ENCODE peak calls at places on chromosomes 7 and 10, in eight cellular contexts. One of them, this sample, is unnamed.

GRCh38 chr7:115471891-115472290 is 550.0 kb downstream of the MDFIC start:
- DNase-seq in dorsolateral prefrontal cortex: no peak
- DNase-seq in kidney: no peak
- DNase-seq in astrocyte of the spinal cord: peak
- DNase-seq in cardiac fibroblast: no peak
- DNase-seq in DND-41: no peak
- DNase-seq in tibial artery: no peak
- DNase-seq in A673: no peak
- DNase-seq in this sample: peak

GRCh38 chr7:12386237-12386839 is 17.3 kb downstream of the VWDE start:
- DNase-seq in A673: no peak
- DNase-seq in DND-41: no peak
- DNase-seq in dorsolateral prefrontal cortex: no peak
- DNase-seq in cardiac fibroblast: no peak
- DNase-seq in tibial artery: no peak
- DNase-seq in astrocyte of the spinal cord: no peak
- DNase-seq in kidney: no peak
- DNase-seq in this sample: no peak

GRCh38 chr7:125934965-125935364 is 1005.3 kb upstream of the POT1 start:
- DNase-seq in DND-41: no peak
- DNase-seq in tibial artery: no peak
- DNase-seq in astrocyte of the spinal cord: no peak
- DNase-seq in A673: no peak
- DNase-seq in cardiac fibroblast: no peak
- DNase-seq in kidney: no peak
- DNase-seq in dorsolateral prefrontal cortex: no peak
- DNase-seq in this sample: no peak

GRCh38 chr10:129274928-129275474 is 192.0 kb upstream of the MGMT start:
- DNase-seq in tibial artery: no peak
- DNase-seq in astrocyte of the spinal cord: no peak
- DNase-seq in A673: peak
- DNase-seq in dorsolateral prefrontal cortex: no peak
- DNase-seq in kidney: no peak
- DNase-seq in DND-41: no peak
- DNase-seq in cardiac fibroblast: no peak
- DNase-seq in this sample: no peak

GRCh38 chr10:77041636-77042258 is 595.9 kb downstream of the KCNMA1 start:
- DNase-seq in A673: peak
- DNase-seq in astrocyte of the spinal cord: no peak
- DNase-seq in kidney: no peak
- DNase-seq in cardiac fibroblast: peak
- DNase-seq in tibial artery: peak
- DNase-seq in DND-41: peak
- DNase-seq in dorsolateral prefrontal cortex: no peak
- DNase-seq in this sample: no peak

GRCh38 chr7:103952408-103952807 is 37.0 kb downstream of the RELN start:
- DNase-seq in DND-41: no peak
- DNase-seq in A673: no peak
- DNase-seq in cardiac fibroblast: no peak
- DNase-seq in kidney: no peak
- DNase-seq in tibial artery: no peak
- DNase-seq in dorsolateral prefrontal cortex: no peak
- DNase-seq in astrocyte of the spinal cord: no peak
- DNase-seq in this sample: no peak

GRCh38 chr10:133489816-133490588 is 36.3 kb downstream of the SCART1 start:
- DNase-seq in dorsolateral prefrontal cortex: no peak
- DNase-seq in astrocyte of the spinal cord: no peak
- DNase-seq in tibial artery: no peak
- DNase-seq in A673: no peak
- DNase-seq in kidney: no peak
- DNase-seq in cardiac fibroblast: no peak
- DNase-seq in DND-41: no peak
- DNase-seq in this sample: no peak

GRCh38 chr10:125977206-125977605 is 80.8 kb downstream of the FANK1 start:
- DNase-seq in dorsolateral prefrontal cortex: no peak
- DNase-seq in astrocyte of the spinal cord: no peak
- DNase-seq in A673: peak
- DNase-seq in DND-41: no peak
- DNase-seq in tibial artery: no peak
- DNase-seq in kidney: no peak
- DNase-seq in cardiac fibroblast: no peak
- DNase-seq in this sample: no peak

GRCh38 chr10:60708666-60709065 is 69.6 kb upstream of the CDK1 start:
- DNase-seq in DND-41: no peak
- DNase-seq in cardiac fibroblast: no peak
- DNase-seq in astrocyte of the spinal cord: no peak
- DNase-seq in tibial artery: no peak
- DNase-seq in kidney: no peak
- DNase-seq in A673: no peak
- DNase-seq in dorsolateral prefrontal cortex: no peak
- DNase-seq in this sample: no peak

GRCh38 chr7:29243777-29244655 is 49.4 kb downstream of the CHN2 start:
- DNase-seq in DND-41: no peak
- DNase-seq in dorsolateral prefrontal cortex: no peak
- DNase-seq in cardiac fibroblast: no peak
- DNase-seq in tibial artery: no peak
- DNase-seq in kidney: no peak
- DNase-seq in astrocyte of the spinal cord: no peak
- DNase-seq in A673: no peak
- DNase-seq in this sample: no peak

GRCh38 chr7:100861616-100861985 is 5.6 kb upstream of the TRIP6 start:
- DNase-seq in dorsolateral prefrontal cortex: no peak
- DNase-seq in tibial artery: no peak
- DNase-seq in A673: no peak
- DNase-seq in kidney: no peak
- DNase-seq in cardiac fibroblast: no peak
- DNase-seq in DND-41: no peak
- DNase-seq in astrocyte of the spinal cord: no peak
- DNase-seq in this sample: no peak

GRCh38 chr7:98133621-98134266 is 27.1 kb downstream of the LMTK2 start:
- DNase-seq in kidney: no peak
- DNase-seq in tibial artery: no peak
- DNase-seq in A673: peak
- DNase-seq in cardiac fibroblast: peak
- DNase-seq in dorsolateral prefrontal cortex: no peak
- DNase-seq in astrocyte of the spinal cord: peak
- DNase-seq in DND-41: peak
- DNase-seq in this sample: no peak

GRCh38 chr10:12186324-12186723 is 9.4 kb downstream of the NUDT5 start:
- DNase-seq in DND-41: no peak
- DNase-seq in dorsolateral prefrontal cortex: no peak
- DNase-seq in cardiac fibroblast: no peak
- DNase-seq in tibial artery: no peak
- DNase-seq in A673: no peak
- DNase-seq in astrocyte of the spinal cord: no peak
- DNase-seq in kidney: no peak
- DNase-seq in this sample: no peak

GRCh38 chr10:70575874-70576802 is 26.4 kb downstream of the PRF1 start:
- DNase-seq in kidney: peak
- DNase-seq in dorsolateral prefrontal cortex: no peak
- DNase-seq in cardiac fibroblast: peak
- DNase-seq in DND-41: peak
- DNase-seq in A673: peak
- DNase-seq in astrocyte of the spinal cord: peak
- DNase-seq in tibial artery: peak
- DNase-seq in this sample: no peak
- H3K4me3 ChIP-seq in kidney: no peak
- H3K4me3 ChIP-seq in dorsolateral prefrontal cortex: no peak
- H3K4me3 ChIP-seq in cardiac fibroblast: no peak
- H3K4me3 ChIP-seq in DND-41: peak
- H3K4me3 ChIP-seq in A673: no peak
- H3K4me3 ChIP-seq in astrocyte of the spinal cord: no peak
- H3K4me3 ChIP-seq in tibial artery: no peak
- H3K4me3 ChIP-seq in this sample: no peak

GRCh38 chr7:208816-209215 is 16.4 kb downstream of the FAM20C start:
- DNase-seq in DND-41: no peak
- DNase-seq in A673: no peak
- DNase-seq in astrocyte of the spinal cord: no peak
- DNase-seq in cardiac fibroblast: no peak
- DNase-seq in tibial artery: no peak
- DNase-seq in dorsolateral prefrontal cortex: no peak
- DNase-seq in kidney: no peak
- DNase-seq in this sample: no peak

GRCh38 chr7:205117-206010 is 13.0 kb downstream of the FAM20C start:
- DNase-seq in A673: peak
- DNase-seq in dorsolateral prefrontal cortex: no peak
- DNase-seq in kidney: peak
- DNase-seq in cardiac fibroblast: no peak
- DNase-seq in DND-41: no peak
- DNase-seq in tibial artery: no peak
- DNase-seq in astrocyte of the spinal cord: no peak
- DNase-seq in this sample: no peak

GRCh38 chr7:209416-209815 is 17.0 kb downstream of the FAM20C start:
- DNase-seq in DND-41: no peak
- DNase-seq in kidney: no peak
- DNase-seq in tibial artery: no peak
- DNase-seq in astrocyte of the spinal cord: no peak
- DNase-seq in dorsolateral prefrontal cortex: no peak
- DNase-seq in cardiac fibroblast: no peak
- DNase-seq in A673: no peak
- DNase-seq in this sample: no peak

GRCh38 chr7:208128-208673 is 15.8 kb downstream of the FAM20C start:
- DNase-seq in cardiac fibroblast: no peak
- DNase-seq in DND-41: no peak
- DNase-seq in A673: no peak
- DNase-seq in astrocyte of the spinal cord: no peak
- DNase-seq in tibial artery: no peak
- DNase-seq in dorsolateral prefrontal cortex: no peak
- DNase-seq in kidney: no peak
- DNase-seq in this sample: no peak

DNA sequence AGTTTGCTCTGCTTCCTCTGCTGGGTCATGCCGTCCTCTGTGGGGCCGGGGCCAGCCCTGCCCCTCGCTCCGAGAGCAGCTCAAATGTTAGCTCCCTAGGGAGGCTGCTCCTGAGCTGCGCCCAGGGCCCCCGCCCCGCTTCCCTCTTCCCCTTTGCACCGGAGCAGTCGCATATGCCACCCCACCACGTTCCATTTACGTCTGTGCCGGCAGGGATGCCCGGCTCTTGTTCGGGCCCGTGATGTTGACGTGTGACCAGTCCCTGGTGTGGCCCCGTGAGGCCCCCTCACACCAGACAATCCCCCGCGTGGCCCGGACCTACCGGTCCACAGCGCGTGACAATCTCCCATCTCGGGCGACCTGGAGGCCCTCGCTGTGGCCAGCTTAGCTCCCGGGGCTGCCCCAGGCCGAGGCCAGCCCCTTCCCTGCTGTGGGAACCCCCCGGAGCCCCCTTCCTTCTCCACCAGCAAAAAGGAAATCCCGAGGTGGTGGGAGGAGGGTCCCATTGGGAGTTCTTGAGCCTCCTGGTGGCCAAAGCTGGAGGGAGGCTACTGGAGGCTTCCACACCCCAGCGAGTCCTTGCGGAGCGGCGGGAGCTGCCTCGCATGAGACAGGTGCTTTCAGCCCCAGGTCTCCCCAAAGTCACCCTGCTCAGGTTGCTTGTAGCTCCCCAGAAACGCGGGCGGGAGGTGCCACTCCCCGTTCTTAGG is 15.2 kb downstream of the FAM20C start:
- DNase-seq in DND-41: no peak
- DNase-seq in cardiac fibroblast: no peak
- DNase-seq in astrocyte of the spinal cord: no peak
- DNase-seq in A673: peak
- DNase-seq in dorsolateral prefrontal cortex: no peak
- DNase-seq in tibial artery: no peak
- DNase-seq in kidney: no peak
- DNase-seq in this sample: no peak
- TF ChIP-seq CTCF in DND-41: peak
- TF ChIP-seq CTCF in cardiac fibroblast: no peak
- TF ChIP-seq CTCF in astrocyte of the spinal cord: peak
- TF ChIP-seq CTCF in A673: peak
- TF ChIP-seq CTCF in dorsolateral prefrontal cortex: no peak
- TF ChIP-seq CTCF in tibial artery: no peak
- TF ChIP-seq CTCF in kidney: no peak
- TF ChIP-seq CTCF in this sample: peak

DNA sequence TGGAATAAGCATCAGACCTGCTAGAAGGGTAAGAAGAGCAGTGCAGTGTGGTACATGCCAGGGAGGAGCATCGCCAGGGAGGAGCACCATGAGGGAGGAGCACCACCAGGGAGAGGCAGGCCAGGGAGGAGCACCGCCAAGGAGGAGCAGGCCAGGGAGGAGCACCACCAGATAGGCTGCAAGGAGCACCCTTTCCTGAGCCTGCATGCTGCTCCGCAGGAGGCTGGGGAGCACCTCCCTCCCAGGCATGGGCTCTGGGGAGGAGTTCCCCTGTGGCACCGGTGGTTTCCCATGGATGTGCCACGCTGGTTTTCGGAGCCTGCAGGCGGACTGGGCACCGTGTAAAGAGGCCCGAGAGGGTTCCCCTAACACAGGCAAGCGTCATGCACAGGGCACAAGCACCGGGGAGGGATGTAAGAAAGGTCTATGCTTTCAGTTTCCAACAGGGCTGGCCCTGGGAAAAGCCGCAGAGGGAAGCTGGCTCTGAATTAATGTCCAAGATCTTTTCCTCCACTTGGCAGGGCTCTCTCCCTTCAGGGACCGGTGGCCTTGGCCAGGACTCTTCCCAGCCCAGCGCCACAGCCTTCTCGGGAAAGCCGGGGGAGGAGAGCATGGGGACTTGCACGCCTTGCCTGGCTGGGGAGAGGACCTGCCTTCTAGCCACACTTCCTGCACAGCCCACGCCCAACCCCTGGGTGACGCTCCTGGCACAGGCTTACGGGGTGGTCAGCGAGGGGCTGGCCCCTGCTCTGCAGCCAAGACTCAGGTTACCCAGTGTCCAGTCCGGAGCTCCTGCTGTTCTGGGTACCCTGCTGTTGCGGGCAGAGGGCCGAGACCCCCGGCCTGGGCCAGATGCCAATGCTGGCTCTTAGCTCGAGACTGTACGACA is 11.5 kb upstream of the GPER1 start:
- DNase-seq in tibial artery: no peak
- DNase-seq in kidney: peak
- DNase-seq in cardiac fibroblast: peak
- DNase-seq in A673: no peak
- DNase-seq in dorsolateral prefrontal cortex: no peak
- DNase-seq in DND-41: no peak
- DNase-seq in astrocyte of the spinal cord: no peak
- DNase-seq in this sample: no peak
- H3K4me3 ChIP-seq in tibial artery: peak
- H3K4me3 ChIP-seq in kidney: no peak
- H3K4me3 ChIP-seq in cardiac fibroblast: peak
- H3K4me3 ChIP-seq in A673: no peak
- H3K4me3 ChIP-seq in dorsolateral prefrontal cortex: no peak
- H3K4me3 ChIP-seq in DND-41: no peak
- H3K4me3 ChIP-seq in astrocyte of the spinal cord: no peak
- H3K4me3 ChIP-seq in this sample: no peak

DNA sequence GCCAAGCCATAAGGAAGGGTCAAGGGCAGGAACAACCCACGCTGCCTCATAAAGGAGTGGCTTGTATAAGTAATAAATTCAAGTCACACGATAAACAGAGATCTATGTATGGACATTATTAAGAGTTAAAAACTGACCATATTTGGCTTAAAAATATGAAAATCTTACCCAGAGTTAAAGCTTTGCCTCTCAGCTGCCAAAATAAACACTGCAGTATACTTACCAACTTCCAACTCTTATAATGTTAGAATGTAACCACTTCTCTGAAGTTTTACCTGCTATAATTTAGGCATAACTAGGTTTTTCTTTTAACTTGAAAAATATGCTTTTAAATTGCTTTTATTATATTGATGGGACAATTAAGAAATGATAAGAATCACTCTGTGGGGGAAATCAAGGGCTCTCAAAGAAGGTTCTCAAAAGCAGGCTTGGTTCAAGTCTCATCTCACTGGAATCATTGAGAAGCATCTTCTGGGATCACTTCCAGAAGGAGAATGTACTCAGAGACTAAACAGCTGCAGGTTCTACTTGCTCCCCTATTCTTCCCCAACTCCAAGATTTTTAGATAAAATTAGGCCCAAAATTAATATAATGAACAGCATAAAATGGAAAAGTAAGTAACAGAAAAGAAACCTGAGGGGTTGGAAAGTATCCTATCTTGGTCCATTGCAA is 16.1 kb upstream of the CAV2 start:
- DNase-seq in DND-41: no peak
- DNase-seq in astrocyte of the spinal cord: no peak
- DNase-seq in tibial artery: no peak
- DNase-seq in dorsolateral prefrontal cortex: no peak
- DNase-seq in kidney: no peak
- DNase-seq in A673: no peak
- DNase-seq in cardiac fibroblast: no peak
- DNase-seq in this sample: no peak
- TF ChIP-seq CTCF in DND-41: no peak
- TF ChIP-seq CTCF in astrocyte of the spinal cord: no peak
- TF ChIP-seq CTCF in tibial artery: no peak
- TF ChIP-seq CTCF in dorsolateral prefrontal cortex: no peak
- TF ChIP-seq CTCF in kidney: no peak
- TF ChIP-seq CTCF in A673: no peak
- TF ChIP-seq CTCF in cardiac fibroblast: no peak
- TF ChIP-seq CTCF in this sample: no peak